ENCODE peak calls at places on chromosomes 7 and 10, in four cellular contexts. One of them, this sample, is unnamed.

GRCh38 chr7:158933468-158934139 is 77.2 kb downstream of the DYNC2I1 start:
- DNase-seq in esophagus muscularis mucosa: no peak
- DNase-seq in transverse colon: no peak
- DNase-seq in A549: no peak
- DNase-seq in this sample: no peak

GRCh38 chr10:53476650-53477312 is 704.2 kb upstream of the MBL2 start:
- DNase-seq in transverse colon: no peak
- DNase-seq in A549: no peak
- DNase-seq in esophagus muscularis mucosa: no peak
- DNase-seq in this sample: no peak

GRCh38 chr10:69958232-69958902 is 94.3 kb upstream of the MACROH2A2 start:
- DNase-seq in A549: peak; percentile 82
- DNase-seq in esophagus muscularis mucosa: no peak
- DNase-seq in transverse colon: no peak
- DNase-seq in this sample: peak; percentile 61

GRCh38 chr10:22911889-22912762 is 15.7 kb upstream of the ARMC3 start:
- DNase-seq in transverse colon: peak; percentile 17
- DNase-seq in A549: no peak
- DNase-seq in esophagus muscularis mucosa: no peak
- DNase-seq in this sample: no peak

GRCh38 chr10:36489928-36490279 is 635.5 kb upstream of the ANKRD30A start:
- DNase-seq in transverse colon: no peak
- DNase-seq in A549: no peak
- DNase-seq in esophagus muscularis mucosa: no peak
- DNase-seq in this sample: no peak

GRCh38 chr7:113119429-113119828 is 1.1 kb upstream of the SMIM30 start:
- DNase-seq in transverse colon: no peak
- DNase-seq in A549: no peak
- DNase-seq in esophagus muscularis mucosa: no peak
- DNase-seq in this sample: no peak

GRCh38 chr7:69656890-69657289 is 58.6 kb downstream of the AUTS2 start:
- DNase-seq in esophagus muscularis mucosa: no peak
- DNase-seq in A549: no peak
- DNase-seq in transverse colon: no peak
- DNase-seq in this sample: no peak

GRCh38 chr10:88154596-88155250 is 291.3 kb downstream of the PTEN start:
- DNase-seq in A549: no peak
- DNase-seq in transverse colon: no peak
- DNase-seq in esophagus muscularis mucosa: no peak
- DNase-seq in this sample: no peak

GRCh38 chr7:112009081-112009480 is 197.1 kb downstream of the DOCK4 start:
- DNase-seq in esophagus muscularis mucosa: no peak
- DNase-seq in A549: no peak
- DNase-seq in transverse colon: no peak
- DNase-seq in this sample: peak; percentile 26

GRCh38 chr10:10663587-10663986 is 354.1 kb upstream of the CELF2 start:
- DNase-seq in esophagus muscularis mucosa: no peak
- DNase-seq in A549: no peak
- DNase-seq in transverse colon: no peak
- DNase-seq in this sample: no peak

GRCh38 chr7:55593515-55594318 is 21.4 kb upstream of the VOPP1 start:
- DNase-seq in esophagus muscularis mucosa: peak; percentile 91
- DNase-seq in transverse colon: peak; percentile 82
- DNase-seq in A549: peak; percentile 49
- DNase-seq in this sample: peak; percentile 70

GRCh38 chr7:96097802-96098201 is 224.1 kb downstream of the SLC25A13 start:
- DNase-seq in transverse colon: no peak
- DNase-seq in A549: no peak
- DNase-seq in esophagus muscularis mucosa: no peak
- DNase-seq in this sample: no peak

GRCh38 chr10:65341323-65341922 is 1584.4 kb upstream of the LRRTM3 start:
- DNase-seq in esophagus muscularis mucosa: no peak
- DNase-seq in transverse colon: no peak
- DNase-seq in A549: no peak
- DNase-seq in this sample: no peak

GRCh38 chr7:64965594-64965993 is 25.2 kb downstream of the ZNF117 start:
- DNase-seq in transverse colon: no peak
- DNase-seq in esophagus muscularis mucosa: no peak
- DNase-seq in A549: no peak
- DNase-seq in this sample: no peak

GRCh38 chr10:30160431-30160982 is 101.1 kb upstream of the JCAD start:
- DNase-seq in esophagus muscularis mucosa: no peak
- DNase-seq in transverse colon: no peak
- DNase-seq in A549: no peak
- DNase-seq in this sample: peak; percentile 60

GRCh38 chr7:27868117-27868516 is 128.2 kb downstream of the TAX1BP1 start:
- DNase-seq in A549: no peak
- DNase-seq in transverse colon: no peak
- DNase-seq in esophagus muscularis mucosa: no peak
- DNase-seq in this sample: no peak

GRCh38 chr10:42754155-42755027 is 28.2 kb upstream of the BMS1 start:
- DNase-seq in transverse colon: no peak
- DNase-seq in A549: peak; percentile 15
- DNase-seq in esophagus muscularis mucosa: no peak
- DNase-seq in this sample: no peak

GRCh38 chr7:94701555-94701973 is 45.6 kb upstream of the SGCE start:
- DNase-seq in transverse colon: no peak
- DNase-seq in esophagus muscularis mucosa: no peak
- DNase-seq in A549: peak; percentile 7
- DNase-seq in this sample: no peak

GRCh38 chr10:18140957-18141888 is 999 bp downstream of the CACNB2 start:
- DNase-seq in A549: no peak
- DNase-seq in transverse colon: peak; percentile 23
- DNase-seq in esophagus muscularis mucosa: no peak
- DNase-seq in this sample: no peak

GRCh38 chr7:113752289-113752688 is 166.5 kb downstream of the PPP1R3A start:
- DNase-seq in A549: no peak
- DNase-seq in esophagus muscularis mucosa: no peak
- DNase-seq in transverse colon: no peak
- DNase-seq in this sample: no peak

GRCh38 chr7:91287685-91288084 is 23.5 kb downstream of the FZD1 start:
- DNase-seq in A549: no peak
- DNase-seq in esophagus muscularis mucosa: no peak
- DNase-seq in transverse colon: no peak
- DNase-seq in this sample: no peak

GRCh38 chr7:102106625-102107024 is 180.0 kb upstream of the SH2B2 start:
- DNase-seq in transverse colon: no peak
- DNase-seq in A549: no peak
- DNase-seq in esophagus muscularis mucosa: no peak
- DNase-seq in this sample: no peak

GRCh38 chr10:51397695-51398094 is 301.7 kb downstream of the CSTF2T start:
- DNase-seq in A549: no peak
- DNase-seq in esophagus muscularis mucosa: no peak
- DNase-seq in transverse colon: peak; percentile 78
- DNase-seq in this sample: no peak

GRCh38 chr7:37110641-37111421 is 337.8 kb downstream of the ELMO1 start:
- DNase-seq in transverse colon: no peak
- DNase-seq in esophagus muscularis mucosa: no peak
- DNase-seq in A549: no peak
- DNase-seq in this sample: no peak

GRCh38 chr7:1533569-1534329 is 3.2 kb downstream of the MAFK start:
- DNase-seq in A549: peak; percentile 84
- DNase-seq in esophagus muscularis mucosa: no peak
- DNase-seq in transverse colon: peak; percentile 59
- DNase-seq in this sample: peak; percentile 87

GRCh38 chr7:155318245-155318644 is 20.6 kb downstream of the INSIG1 start:
- DNase-seq in transverse colon: no peak
- DNase-seq in A549: no peak
- DNase-seq in esophagus muscularis mucosa: no peak
- DNase-seq in this sample: no peak

GRCh38 chr10:126373982-126374381 is 14.3 kb downstream of the ADAM12 start:
- DNase-seq in transverse colon: no peak
- DNase-seq in esophagus muscularis mucosa: no peak
- DNase-seq in A549: no peak
- DNase-seq in this sample: no peak

GRCh38 chr10:49512121-49512809 is 26.7 kb downstream of the ERCC6 start:
- DNase-seq in transverse colon: no peak
- DNase-seq in A549: peak; percentile 7
- DNase-seq in esophagus muscularis mucosa: no peak
- DNase-seq in this sample: peak; percentile 56

DNA sequence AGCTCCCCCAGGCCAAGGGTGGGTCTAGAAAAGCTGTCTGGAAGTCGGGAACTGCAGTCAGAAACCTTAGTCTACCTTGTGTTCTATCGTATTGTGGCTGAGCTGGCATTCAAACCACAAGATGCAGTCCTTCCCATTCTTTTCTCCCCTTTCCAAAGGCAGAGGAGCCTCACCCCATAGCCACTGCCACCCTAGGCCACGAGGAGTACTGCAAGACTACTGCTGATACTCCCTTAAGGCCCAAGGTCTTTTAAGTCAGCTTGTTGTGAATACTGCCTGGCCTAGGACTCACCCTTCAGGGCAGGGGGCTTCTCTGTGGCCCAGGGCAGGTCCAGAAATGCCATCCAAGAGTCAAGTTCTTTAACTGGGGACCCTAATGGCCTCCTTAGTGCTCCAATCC is 214.5 kb upstream of the CNTNAP2 start:
- DNase-seq in A549: no peak
- DNase-seq in esophagus muscularis mucosa: no peak
- DNase-seq in transverse colon: no peak
- DNase-seq in this sample: no peak
- TF ChIP-seq CTCF in A549: no peak
- TF ChIP-seq CTCF in esophagus muscularis mucosa: no peak
- TF ChIP-seq CTCF in transverse colon: no peak
- TF ChIP-seq CTCF in this sample: no peak

GRCh38 chr10:114168450-114169009 is 5.5 kb downstream of the CCDC186 start:
- DNase-seq in esophagus muscularis mucosa: no peak
- DNase-seq in transverse colon: no peak
- DNase-seq in A549: no peak
- DNase-seq in this sample: no peak
- H3K4me3 ChIP-seq in esophagus muscularis mucosa: no peak overlapping the region
- H3K4me3 ChIP-seq in transverse colon: no peak overlapping the region
- H3K4me3 ChIP-seq in A549: no peak overlapping the region
- H3K4me3 ChIP-seq in this sample: no peak overlapping the region

DNA sequence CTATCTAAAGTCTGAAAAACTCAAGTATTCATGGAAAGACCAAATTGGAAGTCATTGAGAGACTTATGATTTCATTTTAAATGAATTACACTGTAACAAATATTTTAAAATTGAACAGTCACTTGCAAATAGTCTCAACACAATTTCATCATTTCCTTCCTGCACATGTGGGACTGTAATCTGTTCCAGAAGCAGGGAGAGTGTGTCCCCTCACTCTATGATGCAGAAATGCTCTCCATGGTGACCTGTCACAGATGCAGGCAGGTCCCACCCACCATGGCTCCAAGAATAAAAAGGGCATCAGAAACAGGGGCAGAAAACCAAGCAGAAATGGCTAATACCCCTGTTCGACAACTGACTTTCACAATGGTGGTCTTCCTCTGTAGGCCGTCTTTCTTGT is 170.8 kb downstream of the ZMYND11 start:
- DNase-seq in transverse colon: no peak
- DNase-seq in esophagus muscularis mucosa: no peak
- DNase-seq in A549: no peak
- DNase-seq in this sample: no peak
- TF ChIP-seq CTCF in transverse colon: no peak
- TF ChIP-seq CTCF in esophagus muscularis mucosa: no peak
- TF ChIP-seq CTCF in A549: no peak
- TF ChIP-seq CTCF in this sample: no peak

DNA sequence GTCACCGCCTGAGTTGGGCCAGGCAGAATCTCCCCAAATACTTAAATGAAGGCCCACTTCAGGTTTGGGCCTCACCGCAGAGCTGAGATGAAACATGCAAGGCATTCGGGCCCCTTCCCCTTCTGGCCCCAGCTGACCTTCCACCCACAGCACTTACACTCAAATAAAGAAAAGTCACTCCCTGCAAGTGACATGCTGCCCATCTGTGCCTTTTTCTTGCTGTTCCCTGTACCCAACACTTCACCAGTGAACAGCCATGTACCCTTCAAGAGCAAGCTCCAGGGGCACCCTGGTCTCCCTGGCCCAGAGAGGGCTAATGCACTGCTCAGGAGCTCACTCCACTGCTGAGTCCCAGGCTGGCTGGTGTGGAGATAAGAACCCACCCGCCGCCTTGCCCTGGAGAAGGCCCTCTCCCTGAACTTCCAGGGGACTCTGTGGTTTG is 40.7 kb downstream of the ZCCHC24 start:
- DNase-seq in A549: no peak
- DNase-seq in transverse colon: peak; percentile 4
- DNase-seq in esophagus muscularis mucosa: no peak
- DNase-seq in this sample: no peak
- H3K4me3 ChIP-seq in A549: no peak overlapping the region
- H3K4me3 ChIP-seq in transverse colon: no peak overlapping the region
- H3K4me3 ChIP-seq in esophagus muscularis mucosa: no peak overlapping the region
- H3K4me3 ChIP-seq in this sample: no peak overlapping the region